ENCODE peak calls at places on chromosomes 5 and 9, in ten cellular contexts. M is adrenal gland, E is tibial nerve, N is HCT116, A is prostate gland, B is ovary, Q is IMR-90, S is GM12878, Y is H54, H is esophagus squamous epithelium. K is an unnamed sample.
A peak's percentile ranks its signal among the peaks of the same experiment; 100 is the strongest.

GRCh38 chr9:136762915-136763648 is 1.2 kb downstream of the LCN15 start:
- DNase-seq in Y (peak; percentile 81), E (no peak), A (no peak), N (peak; percentile 46), M (no peak), B (peak; percentile 32), H (no peak), S (no peak), Q (no peak), K (peak; percentile 76)

GRCh38 chr5:107499237-107499636 is 171.5 kb downstream of the EFNA5 start:
- DNase-seq in H (no peak), Q (no peak), Y (no peak), B (no peak), S (no peak), N (no peak), E (no peak), M (no peak), A (no peak), K (no peak)

GRCh38 chr9:33273266-33273971 is 8.6 kb downstream of the CHMP5 start:
- DNase-seq in E (no peak), Y (no peak), S (no peak), B (no peak), M (no peak), H (no peak), A (no peak), N (no peak), Q (peak; percentile 59), K (no peak)

GRCh38 chr5:158874814-158875213 is 224.9 kb downstream of the EBF1 start:
- DNase-seq in H (no peak), A (no peak), S (no peak), E (no peak), Y (no peak), M (no peak), N (no peak), Q (no peak), B (no peak), K (no peak)

GRCh38 chr5:96522635-96523355 is 89.7 kb upstream of the PCSK1 start:
- DNase-seq in S (no peak), A (no peak), Q (no peak), M (no peak), H (no peak), E (no peak), N (no peak), B (no peak), Y (no peak), K (no peak)

GRCh38 chr5:93598141-93598996 is 15.3 kb downstream of the NR2F1 start:
- DNase-seq in E (no peak), Y (no peak), Q (peak; percentile 56), S (no peak), A (no peak), M (no peak), N (no peak), H (no peak), B (no peak), K (no peak)

GRCh38 chr9:106305428-106306133 is 557.4 kb upstream of the ZNF462 start:
- DNase-seq in A (no peak), Y (no peak), N (no peak), Q (no peak), M (no peak), E (peak; percentile 22), S (no peak), H (no peak), B (no peak), K (no peak)

GRCh38 chr5:137995077-137995746 is 37.7 kb downstream of the FAM13B start:
- DNase-seq in S (no peak), Y (no peak), Q (peak; percentile 60), A (no peak), N (no peak), E (no peak), H (no peak), B (no peak), M (no peak), K (peak; percentile 79)

GRCh38 chr9:93475856-93476255 is 22.5 kb upstream of the FAM120AOS start:
- DNase-seq in H (no peak), B (no peak), S (no peak), E (no peak), Q (peak; percentile 40), M (no peak), N (no peak), A (no peak), Y (no peak), K (no peak)

GRCh38 chr5:134553816-134554215 is 28.3 kb downstream of the JADE2 start:
- DNase-seq in M (no peak), S (no peak), H (no peak), Q (peak; percentile 19), B (no peak), Y (no peak), A (no peak), E (no peak), N (no peak), K (no peak)

GRCh38 chr9:133487331-133487725 is 8.4 kb upstream of the SLC2A6 start:
- DNase-seq in Q (no peak), S (no peak), B (no peak), E (no peak), H (no peak), A (no peak), M (no peak), Y (no peak), N (no peak), K (no peak)

GRCh38 chr9:126743046-126743445 is 61.8 kb upstream of the ZBTB43 start:
- DNase-seq in E (no peak), Q (no peak), N (no peak), H (no peak), M (no peak), B (no peak), A (no peak), S (no peak), Y (no peak), K (no peak)

GRCh38 chr5:136626531-136626930 is 261.2 kb upstream of the TRPC7 start:
- DNase-seq in M (no peak), Y (no peak), E (no peak), N (no peak), H (no peak), Q (no peak), A (no peak), S (no peak), B (no peak), K (no peak)
- TF ChIP-seq POLR2A in M (no peak), Y (no peak), E (no peak), N (no peak), H (no peak), Q (no peak), A (no peak), S (no peak), B (no peak), K (no peak)

GRCh38 chr9:129854588-129855110 is 19.4 kb downstream of the USP20 start:
- DNase-seq in N (no peak), B (no peak), A (no peak), S (no peak), H (no peak), M (no peak), Y (no peak), E (no peak), Q (no peak), K (no peak)

GRCh38 chr9:129851821-129852220 is 16.6 kb downstream of the USP20 start:
- DNase-seq in A (no peak), Y (no peak), E (no peak), H (no peak), N (no peak), M (no peak), Q (no peak), S (no peak), B (no peak), K (no peak)

GRCh38 chr9:129853614-129854013 is 18.4 kb downstream of the USP20 start:
- DNase-seq in Y (no peak), S (no peak), N (no peak), A (no peak), B (no peak), Q (no peak), E (no peak), H (no peak), M (no peak), K (no peak)

GRCh38 chr9:129850821-129851540 is 15.7 kb downstream of the USP20 start:
- DNase-seq in M (no peak), Q (no peak), B (no peak), A (no peak), N (no peak), S (no peak), E (no peak), Y (no peak), H (no peak), K (no peak)

GRCh38 chr9:129852575-129852974 is 17.3 kb downstream of the USP20 start:
- DNase-seq in Q (no peak), Y (no peak), S (no peak), A (peak; percentile 60), E (no peak), N (no peak), B (no peak), M (peak; percentile 60), H (no peak), K (no peak)
- TF ChIP-seq POLR2A in Q (no peak), Y (no peak), S (no peak), A (no peak), E (no peak), N (no peak), B (no peak), M (no peak), H (no peak), K (no peak)

GRCh38 chr5:42784132-42784531 is 27.5 kb downstream of the CCDC152 start:
- DNase-seq in S (no peak), Y (no peak), N (no peak), B (no peak), E (no peak), Q (no peak), M (no peak), A (no peak), H (no peak), K (no peak)
- TF ChIP-seq POLR2A in S (no peak), Y (no peak), N (no peak), B (no peak), E (no peak), Q (no peak), M (no peak), A (no peak), H (no peak), K (no peak)

GRCh38 chr5:178214160-178214803 is 9.9 kb downstream of the HNRNPAB start:
- DNase-seq in A (no peak), S (no peak), Q (no peak), B (no peak), H (no peak), M (no peak), Y (no peak), E (no peak), N (no peak), K (peak; percentile 43)
- TF ChIP-seq POLR2A in A (no peak), S (peak; percentile 52), Q (no peak), B (no peak), H (no peak), M (no peak), Y (no peak), E (no peak), N (no peak), K (no peak)